ENCODE peak calls at places on chromosomes 12 and 14, in eight cellular contexts. One of them, this sample, is unnamed.

GRCh38 chr12:114820773-114821172 is 136.8 kb upstream of the TBX3 start:
- DNase-seq in left cardiac atrium: no peak
- DNase-seq in activated naive CD8-positive, alpha-beta T cell treated with anti-CD3 and anti-CD28 coated beads for 36 hours: no peak
- DNase-seq in cerebellar nuclear complex: no peak
- DNase-seq in T-helper 2 cell: no peak
- DNase-seq in ureter: no peak
- DNase-seq in left ventricle myocardium inferior: no peak
- DNase-seq in HT1080: no peak
- DNase-seq in this sample: no peak

GRCh38 chr14:48805315-48805714 is 780.9 kb downstream of the RPS29 start:
- DNase-seq in ureter: no peak
- DNase-seq in activated naive CD8-positive, alpha-beta T cell treated with anti-CD3 and anti-CD28 coated beads for 36 hours: no peak
- DNase-seq in cerebellar nuclear complex: no peak
- DNase-seq in T-helper 2 cell: no peak
- DNase-seq in left ventricle myocardium inferior: no peak
- DNase-seq in HT1080: no peak
- DNase-seq in left cardiac atrium: no peak
- DNase-seq in this sample: no peak

GRCh38 chr12:105322070-105322469 is 8.4 kb upstream of the C12orf75 start:
- DNase-seq in cerebellar nuclear complex: no peak
- DNase-seq in left ventricle myocardium inferior: no peak
- DNase-seq in left cardiac atrium: no peak
- DNase-seq in ureter: no peak
- DNase-seq in HT1080: no peak
- DNase-seq in T-helper 2 cell: no peak
- DNase-seq in activated naive CD8-positive, alpha-beta T cell treated with anti-CD3 and anti-CD28 coated beads for 36 hours: no peak
- DNase-seq in this sample: peak

GRCh38 chr12:127388985-127389384 is 878.0 kb upstream of the TMEM132C start:
- DNase-seq in left cardiac atrium: no peak
- DNase-seq in ureter: no peak
- DNase-seq in T-helper 2 cell: no peak
- DNase-seq in activated naive CD8-positive, alpha-beta T cell treated with anti-CD3 and anti-CD28 coated beads for 36 hours: no peak
- DNase-seq in HT1080: peak
- DNase-seq in cerebellar nuclear complex: no peak
- DNase-seq in left ventricle myocardium inferior: no peak
- DNase-seq in this sample: no peak

GRCh38 chr14:64439141-64439540 is 26.2 kb upstream of the AKAP5 start:
- DNase-seq in T-helper 2 cell: no peak
- DNase-seq in ureter: no peak
- DNase-seq in left cardiac atrium: no peak
- DNase-seq in activated naive CD8-positive, alpha-beta T cell treated with anti-CD3 and anti-CD28 coated beads for 36 hours: no peak
- DNase-seq in HT1080: no peak
- DNase-seq in cerebellar nuclear complex: no peak
- DNase-seq in left ventricle myocardium inferior: no peak
- DNase-seq in this sample: no peak

GRCh38 chr14:58077621-58078020 is 74.4 kb downstream of the ARMH4 start:
- DNase-seq in left cardiac atrium: no peak
- DNase-seq in cerebellar nuclear complex: no peak
- DNase-seq in left ventricle myocardium inferior: no peak
- DNase-seq in activated naive CD8-positive, alpha-beta T cell treated with anti-CD3 and anti-CD28 coated beads for 36 hours: no peak
- DNase-seq in ureter: no peak
- DNase-seq in HT1080: peak
- DNase-seq in T-helper 2 cell: no peak
- DNase-seq in this sample: no peak

GRCh38 chr12:1634590-1635191 is 5.7 kb downstream of the WNT5B start:
- DNase-seq in HT1080: peak
- DNase-seq in left ventricle myocardium inferior: peak
- DNase-seq in left cardiac atrium: peak
- DNase-seq in T-helper 2 cell: peak
- DNase-seq in cerebellar nuclear complex: peak
- DNase-seq in ureter: peak
- DNase-seq in activated naive CD8-positive, alpha-beta T cell treated with anti-CD3 and anti-CD28 coated beads for 36 hours: peak
- DNase-seq in this sample: peak

GRCh38 chr12:126055521-126055920 is 990.3 kb downstream of the AACS start:
- DNase-seq in left cardiac atrium: no peak
- DNase-seq in left ventricle myocardium inferior: no peak
- DNase-seq in cerebellar nuclear complex: no peak
- DNase-seq in ureter: no peak
- DNase-seq in T-helper 2 cell: no peak
- DNase-seq in activated naive CD8-positive, alpha-beta T cell treated with anti-CD3 and anti-CD28 coated beads for 36 hours: no peak
- DNase-seq in HT1080: peak
- DNase-seq in this sample: no peak

GRCh38 chr12:22306311-22306710 is 28.2 kb downstream of the ST8SIA1 start:
- DNase-seq in T-helper 2 cell: no peak
- DNase-seq in left cardiac atrium: no peak
- DNase-seq in cerebellar nuclear complex: no peak
- DNase-seq in activated naive CD8-positive, alpha-beta T cell treated with anti-CD3 and anti-CD28 coated beads for 36 hours: no peak
- DNase-seq in HT1080: no peak
- DNase-seq in ureter: no peak
- DNase-seq in left ventricle myocardium inferior: no peak
- DNase-seq in this sample: no peak

GRCh38 chr12:110249716-110250225 is 31.3 kb upstream of the ATP2A2 start:
- DNase-seq in left ventricle myocardium inferior: peak
- DNase-seq in activated naive CD8-positive, alpha-beta T cell treated with anti-CD3 and anti-CD28 coated beads for 36 hours: no peak
- DNase-seq in T-helper 2 cell: no peak
- DNase-seq in HT1080: no peak
- DNase-seq in cerebellar nuclear complex: no peak
- DNase-seq in left cardiac atrium: peak
- DNase-seq in ureter: no peak
- DNase-seq in this sample: peak

GRCh38 chr12:132986885-132987225 is 688 bp downstream of the ZNF26 start:
- DNase-seq in left ventricle myocardium inferior: no peak
- DNase-seq in left cardiac atrium: no peak
- DNase-seq in activated naive CD8-positive, alpha-beta T cell treated with anti-CD3 and anti-CD28 coated beads for 36 hours: no peak
- DNase-seq in T-helper 2 cell: no peak
- DNase-seq in cerebellar nuclear complex: no peak
- DNase-seq in HT1080: peak
- DNase-seq in ureter: no peak
- DNase-seq in this sample: no peak

GRCh38 chr14:51448831-51449665 is 202.7 kb upstream of the FRMD6 start:
- DNase-seq in left ventricle myocardium inferior: peak
- DNase-seq in activated naive CD8-positive, alpha-beta T cell treated with anti-CD3 and anti-CD28 coated beads for 36 hours: no peak
- DNase-seq in T-helper 2 cell: no peak
- DNase-seq in ureter: peak
- DNase-seq in left cardiac atrium: no peak
- DNase-seq in HT1080: no peak
- DNase-seq in cerebellar nuclear complex: no peak
- DNase-seq in this sample: peak

GRCh38 chr14:69291396-69291795 is 31.4 kb downstream of the GALNT16 start:
- DNase-seq in left ventricle myocardium inferior: no peak
- DNase-seq in left cardiac atrium: no peak
- DNase-seq in activated naive CD8-positive, alpha-beta T cell treated with anti-CD3 and anti-CD28 coated beads for 36 hours: no peak
- DNase-seq in HT1080: no peak
- DNase-seq in T-helper 2 cell: no peak
- DNase-seq in ureter: no peak
- DNase-seq in cerebellar nuclear complex: no peak
- DNase-seq in this sample: no peak

GRCh38 chr12:19953734-19954133 is 414.6 kb upstream of the PDE3A start:
- DNase-seq in T-helper 2 cell: no peak
- DNase-seq in left cardiac atrium: no peak
- DNase-seq in cerebellar nuclear complex: no peak
- DNase-seq in left ventricle myocardium inferior: no peak
- DNase-seq in ureter: no peak
- DNase-seq in HT1080: no peak
- DNase-seq in activated naive CD8-positive, alpha-beta T cell treated with anti-CD3 and anti-CD28 coated beads for 36 hours: no peak
- DNase-seq in this sample: no peak

GRCh38 chr12:45409966-45410365 is 194.1 kb downstream of the ANO6 start:
- DNase-seq in cerebellar nuclear complex: no peak
- DNase-seq in HT1080: no peak
- DNase-seq in left cardiac atrium: peak
- DNase-seq in activated naive CD8-positive, alpha-beta T cell treated with anti-CD3 and anti-CD28 coated beads for 36 hours: no peak
- DNase-seq in ureter: no peak
- DNase-seq in left ventricle myocardium inferior: no peak
- DNase-seq in T-helper 2 cell: no peak
- DNase-seq in this sample: no peak

GRCh38 chr14:106207316-106207715 is 680.9 kb downstream of the TMEM121 start:
- DNase-seq in activated naive CD8-positive, alpha-beta T cell treated with anti-CD3 and anti-CD28 coated beads for 36 hours: no peak
- DNase-seq in ureter: no peak
- DNase-seq in cerebellar nuclear complex: no peak
- DNase-seq in T-helper 2 cell: no peak
- DNase-seq in left ventricle myocardium inferior: no peak
- DNase-seq in left cardiac atrium: no peak
- DNase-seq in HT1080: no peak
- DNase-seq in this sample: no peak

GRCh38 chr14:91249841-91250616 is 5.5 kb upstream of the GPR68 start:
- DNase-seq in activated naive CD8-positive, alpha-beta T cell treated with anti-CD3 and anti-CD28 coated beads for 36 hours: peak
- DNase-seq in left ventricle myocardium inferior: no peak
- DNase-seq in T-helper 2 cell: peak
- DNase-seq in HT1080: peak
- DNase-seq in ureter: no peak
- DNase-seq in cerebellar nuclear complex: peak
- DNase-seq in left cardiac atrium: no peak
- DNase-seq in this sample: no peak

GRCh38 chr12:120445911-120446909 is at the start of the genes GATC and TRIAP1:
- DNase-seq in HT1080: peak
- DNase-seq in left ventricle myocardium inferior: peak
- DNase-seq in cerebellar nuclear complex: peak
- DNase-seq in left cardiac atrium: peak
- DNase-seq in activated naive CD8-positive, alpha-beta T cell treated with anti-CD3 and anti-CD28 coated beads for 36 hours: peak
- DNase-seq in ureter: peak
- DNase-seq in T-helper 2 cell: peak
- DNase-seq in this sample: peak

GRCh38 chr12:49357099-49357678 is 10.1 kb upstream of the SPATS2 start:
- DNase-seq in left ventricle myocardium inferior: no peak
- DNase-seq in ureter: no peak
- DNase-seq in HT1080: no peak
- DNase-seq in T-helper 2 cell: no peak
- DNase-seq in activated naive CD8-positive, alpha-beta T cell treated with anti-CD3 and anti-CD28 coated beads for 36 hours: no peak
- DNase-seq in left cardiac atrium: no peak
- DNase-seq in cerebellar nuclear complex: no peak
- DNase-seq in this sample: no peak

GRCh38 chr12:66447643-66448042 is 145.3 kb downstream of the HELB start:
- DNase-seq in T-helper 2 cell: no peak
- DNase-seq in activated naive CD8-positive, alpha-beta T cell treated with anti-CD3 and anti-CD28 coated beads for 36 hours: no peak
- DNase-seq in ureter: no peak
- DNase-seq in left ventricle myocardium inferior: no peak
- DNase-seq in left cardiac atrium: no peak
- DNase-seq in cerebellar nuclear complex: no peak
- DNase-seq in HT1080: no peak
- DNase-seq in this sample: no peak

GRCh38 chr14:54423991-54424390 is 17.2 kb downstream of the CNIH1 start:
- DNase-seq in ureter: no peak
- DNase-seq in cerebellar nuclear complex: no peak
- DNase-seq in HT1080: no peak
- DNase-seq in left ventricle myocardium inferior: no peak
- DNase-seq in T-helper 2 cell: no peak
- DNase-seq in activated naive CD8-positive, alpha-beta T cell treated with anti-CD3 and anti-CD28 coated beads for 36 hours: no peak
- DNase-seq in left cardiac atrium: no peak
- DNase-seq in this sample: no peak

GRCh38 chr12:11648514-11649412 is 711 bp upstream of the ETV6 start:
- DNase-seq in T-helper 2 cell: peak
- DNase-seq in cerebellar nuclear complex: no peak
- DNase-seq in ureter: peak
- DNase-seq in left cardiac atrium: peak
- DNase-seq in activated naive CD8-positive, alpha-beta T cell treated with anti-CD3 and anti-CD28 coated beads for 36 hours: peak
- DNase-seq in HT1080: peak
- DNase-seq in left ventricle myocardium inferior: peak
- DNase-seq in this sample: peak

GRCh38 chr12:45125997-45126396 is 75.1 kb upstream of the DBX2 start:
- DNase-seq in T-helper 2 cell: no peak
- DNase-seq in activated naive CD8-positive, alpha-beta T cell treated with anti-CD3 and anti-CD28 coated beads for 36 hours: no peak
- DNase-seq in cerebellar nuclear complex: no peak
- DNase-seq in left cardiac atrium: no peak
- DNase-seq in HT1080: no peak
- DNase-seq in left ventricle myocardium inferior: no peak
- DNase-seq in ureter: no peak
- DNase-seq in this sample: no peak

GRCh38 chr12:31005944-31006361 is 67.7 kb upstream of the DDX11 start:
- DNase-seq in T-helper 2 cell: no peak
- DNase-seq in left cardiac atrium: peak
- DNase-seq in HT1080: peak
- DNase-seq in activated naive CD8-positive, alpha-beta T cell treated with anti-CD3 and anti-CD28 coated beads for 36 hours: no peak
- DNase-seq in cerebellar nuclear complex: no peak
- DNase-seq in left ventricle myocardium inferior: no peak
- DNase-seq in ureter: no peak
- DNase-seq in this sample: no peak

GRCh38 chr14:51369814-51370213 is 129.8 kb downstream of the TMX1 start:
- DNase-seq in HT1080: no peak
- DNase-seq in left cardiac atrium: no peak
- DNase-seq in ureter: no peak
- DNase-seq in activated naive CD8-positive, alpha-beta T cell treated with anti-CD3 and anti-CD28 coated beads for 36 hours: no peak
- DNase-seq in cerebellar nuclear complex: no peak
- DNase-seq in left ventricle myocardium inferior: no peak
- DNase-seq in T-helper 2 cell: no peak
- DNase-seq in this sample: no peak

This sample was measured in left lobe of liver.